ENCODE peak calls at places on chromosome 4, in ten cellular contexts. A is Ammon's horn; E is ascending aorta; F is choroid plexus epithelial cell; D is mucosa of gallbladder; Z is iPS-NIHi11; J is central memory CD4-positive, alpha-beta T cell; O is T1000; T is sigmoid colon; R is activated naive CD8-positive, alpha-beta T cell treated with anti-CD3 and anti-CD28 coated beads, Interleukin-2, amount 50 U/mL, for 24 hours. G is an unnamed sample.

GRCh38 chr4:54754394-54754793 is 96.6 kb downstream of the KIT start:
- DNase-seq in A (no peak), E (no peak), F (no peak), D (no peak), Z (no peak), J (no peak), O (no peak), T (no peak), R (no peak), G (no peak)

GRCh38 chr4:129394635-129395034 is 298.7 kb downstream of the C4orf33 start:
- DNase-seq in A (no peak), E (no peak), F (no peak), D (no peak), Z (no peak), J (no peak), O (no peak), T (no peak), R (no peak), G (no peak)

GRCh38 chr4:145218251-145218650 is 37.9 kb upstream of the OTUD4 start:
- DNase-seq in A (no peak), E (no peak), F (no peak), D (no peak), Z (no peak), J (no peak), O (no peak), T (peak; percentile 63), R (no peak), G (peak; percentile 21)

GRCh38 chr4:73742776-73743175 is 2.4 kb downstream of the CXCL8 start:
- DNase-seq in A (no peak), E (no peak), F (no peak), D (no peak), Z (no peak), J (no peak), O (no peak), T (no peak), R (no peak), G (no peak)

GRCh38 chr4:172706000-172706399 is 462.6 kb upstream of the GALNT7 start:
- DNase-seq in A (no peak), E (no peak), F (peak; percentile 3), D (no peak), Z (no peak), J (no peak), O (no peak), T (no peak), R (no peak), G (no peak)

GRCh38 chr4:78749258-78749971 is 26.7 kb upstream of the BMP2K start:
- DNase-seq in A (no peak), E (no peak), F (peak; percentile 27), D (no peak), Z (no peak), J (no peak), O (no peak), T (no peak), R (no peak), G (no peak)

GRCh38 chr4:128686810-128687209 is 122.7 kb upstream of the JADE1 start:
- DNase-seq in A (no peak), E (no peak), F (no peak), D (no peak), Z (no peak), J (no peak), O (no peak), T (no peak), R (no peak), G (no peak)

GRCh38 chr4:150337709-150338108 is 244.2 kb upstream of the MAB21L2 start:
- DNase-seq in A (peak; percentile 16), E (no peak), F (peak; percentile 54), D (no peak), Z (no peak), J (no peak), O (no peak), T (no peak), R (no peak), G (no peak)

GRCh38 chr4:84019626-84020025 is 479.5 kb downstream of the NKX6-1 start:
- DNase-seq in A (no peak), E (no peak), F (no peak), D (no peak), Z (no peak), J (no peak), O (no peak), T (no peak), R (no peak), G (no peak)

GRCh38 chr4:169271692-169272007 is 894 bp upstream of the SH3RF1 start:
- DNase-seq in A (no peak), E (no peak), F (no peak), D (no peak), Z (no peak), J (no peak), O (no peak), T (no peak), R (no peak), G (peak; percentile 41)

GRCh38 chr4:7970031-7970946 is 30.6 kb upstream of the AFAP1 start:
- DNase-seq in A (no peak), E (no peak), F (peak; percentile 82), D (no peak), Z (peak; percentile 47), J (peak; percentile 56), O (no peak), T (no peak), R (peak; percentile 60), G (peak; percentile 66)

GRCh38 chr4:3236326-3236878 is 12.6 kb upstream of the MSANTD1 start:
- DNase-seq in A (no peak), E (no peak), F (no peak), D (no peak), Z (no peak), J (no peak), O (no peak), T (no peak), R (no peak), G (no peak)

GRCh38 chr4:176794651-176795050 is 1.9 kb upstream of the VEGFC start:
- DNase-seq in A (no peak), E (no peak), F (no peak), D (no peak), Z (no peak), J (no peak), O (no peak), T (no peak), R (no peak), G (no peak)

GRCh38 chr4:168608771-168609170 is 111.9 kb downstream of the PALLD start:
- DNase-seq in A (no peak), E (no peak), F (no peak), D (no peak), Z (no peak), J (no peak), O (no peak), T (no peak), R (no peak), G (no peak)